ENCODE peak calls at places on chromosomes 11 and 22, in seven cellular contexts. One of them, this sample, is unnamed.

GRCh38 chr11:2135648-2136201 is 3.5 kb downstream of the IGF2 start:
- DNase-seq in chondrocyte: no peak
- DNase-seq in mucosa of descending colon: peak
- DNase-seq in A549: no peak
- DNase-seq in cardiac muscle cell: no peak
- DNase-seq in foreskin fibroblast: no peak
- DNase-seq in GM13977: no peak
- DNase-seq in this sample: no peak

GRCh38 chr11:77346906-77347603 is 45.6 kb upstream of the GDPD4 start:
- DNase-seq in GM13977: no peak
- DNase-seq in chondrocyte: no peak
- DNase-seq in mucosa of descending colon: no peak
- DNase-seq in foreskin fibroblast: peak
- DNase-seq in cardiac muscle cell: peak
- DNase-seq in A549: no peak
- DNase-seq in this sample: no peak

GRCh38 chr11:62124186-62125113 is 639 bp downstream of the INCENP start:
- DNase-seq in mucosa of descending colon: no peak
- DNase-seq in GM13977: peak
- DNase-seq in foreskin fibroblast: peak
- DNase-seq in A549: peak
- DNase-seq in cardiac muscle cell: peak
- DNase-seq in chondrocyte: peak
- DNase-seq in this sample: peak

GRCh38 chr22:36433318-36434231 is 45.8 kb upstream of the MYH9 start:
- DNase-seq in GM13977: no peak
- DNase-seq in chondrocyte: no peak
- DNase-seq in A549: no peak
- DNase-seq in cardiac muscle cell: no peak
- DNase-seq in mucosa of descending colon: peak
- DNase-seq in foreskin fibroblast: no peak
- DNase-seq in this sample: no peak

GRCh38 chr11:73308963-73309960 is 1.2 kb downstream of the ARHGEF17 start:
- DNase-seq in mucosa of descending colon: peak
- DNase-seq in foreskin fibroblast: peak
- DNase-seq in A549: peak
- DNase-seq in chondrocyte: peak
- DNase-seq in cardiac muscle cell: peak
- DNase-seq in GM13977: no peak
- DNase-seq in this sample: no peak

GRCh38 chr22:50139843-50140415 is 30.6 kb upstream of the PANX2 start:
- DNase-seq in mucosa of descending colon: no peak
- DNase-seq in chondrocyte: no peak
- DNase-seq in cardiac muscle cell: no peak
- DNase-seq in A549: no peak
- DNase-seq in foreskin fibroblast: no peak
- DNase-seq in GM13977: no peak
- DNase-seq in this sample: no peak

GRCh38 chr11:3796796-3797328 is 492 bp downstream of the NUP98 start:
- DNase-seq in foreskin fibroblast: no peak
- DNase-seq in cardiac muscle cell: no peak
- DNase-seq in chondrocyte: peak
- DNase-seq in A549: peak
- DNase-seq in GM13977: no peak
- DNase-seq in mucosa of descending colon: no peak
- DNase-seq in this sample: no peak

GRCh38 chr11:74319139-74319538 is 7.7 kb upstream of the P4HA3 start:
- DNase-seq in GM13977: no peak
- DNase-seq in mucosa of descending colon: no peak
- DNase-seq in A549: no peak
- DNase-seq in chondrocyte: no peak
- DNase-seq in foreskin fibroblast: peak
- DNase-seq in cardiac muscle cell: peak
- DNase-seq in this sample: no peak

GRCh38 chr22:23501244-23501643 is 78.8 kb downstream of the IGLL1 start:
- DNase-seq in GM13977: no peak
- DNase-seq in chondrocyte: peak
- DNase-seq in cardiac muscle cell: no peak
- DNase-seq in foreskin fibroblast: no peak
- DNase-seq in mucosa of descending colon: no peak
- DNase-seq in A549: no peak
- DNase-seq in this sample: no peak

GRCh38 chr22:49196046-49196511 is 631.6 kb downstream of the BRD1 start:
- DNase-seq in GM13977: no peak
- DNase-seq in chondrocyte: no peak
- DNase-seq in mucosa of descending colon: no peak
- DNase-seq in A549: no peak
- DNase-seq in cardiac muscle cell: no peak
- DNase-seq in foreskin fibroblast: no peak
- DNase-seq in this sample: no peak

GRCh38 chr11:23732026-23732425 is 764.8 kb upstream of the LUZP2 start:
- DNase-seq in mucosa of descending colon: no peak
- DNase-seq in cardiac muscle cell: no peak
- DNase-seq in A549: no peak
- DNase-seq in foreskin fibroblast: peak
- DNase-seq in chondrocyte: no peak
- DNase-seq in GM13977: no peak
- DNase-seq in this sample: no peak

GRCh38 chr11:65391007-65391406 is 4.6 kb downstream of the FRMD8 start:
- DNase-seq in chondrocyte: no peak
- DNase-seq in foreskin fibroblast: peak
- DNase-seq in mucosa of descending colon: peak
- DNase-seq in A549: peak
- DNase-seq in GM13977: no peak
- DNase-seq in cardiac muscle cell: peak
- DNase-seq in this sample: no peak

GRCh38 chr11:66362481-66363147 is 8.9 kb downstream of the SLC29A2 start:
- DNase-seq in A549: no peak
- DNase-seq in cardiac muscle cell: no peak
- DNase-seq in chondrocyte: no peak
- DNase-seq in GM13977: no peak
- DNase-seq in mucosa of descending colon: no peak
- DNase-seq in foreskin fibroblast: no peak
- DNase-seq in this sample: no peak

GRCh38 chr11:13205446-13205845 is 72.1 kb upstream of the BMAL1 start:
- DNase-seq in chondrocyte: no peak
- DNase-seq in GM13977: no peak
- DNase-seq in cardiac muscle cell: no peak
- DNase-seq in foreskin fibroblast: peak
- DNase-seq in A549: no peak
- DNase-seq in mucosa of descending colon: no peak
- DNase-seq in this sample: no peak

GRCh38 chr22:25933158-25933788 is 191.3 kb downstream of the MYO18B start:
- DNase-seq in GM13977: no peak
- DNase-seq in cardiac muscle cell: no peak
- DNase-seq in A549: no peak
- DNase-seq in chondrocyte: no peak
- DNase-seq in mucosa of descending colon: no peak
- DNase-seq in foreskin fibroblast: no peak
- DNase-seq in this sample: no peak
- TF ChIP-seq CTCF in GM13977: no peak
- TF ChIP-seq CTCF in cardiac muscle cell: no peak
- TF ChIP-seq CTCF in A549: no peak
- TF ChIP-seq CTCF in chondrocyte: no peak
- TF ChIP-seq CTCF in mucosa of descending colon: no peak
- TF ChIP-seq CTCF in foreskin fibroblast: no peak
- TF ChIP-seq CTCF in this sample: no peak

GRCh38 chr11:11463397-11463796 is 110.3 kb upstream of the CSNK2A3 start:
- DNase-seq in mucosa of descending colon: no peak
- DNase-seq in GM13977: no peak
- DNase-seq in A549: no peak
- DNase-seq in chondrocyte: no peak
- DNase-seq in cardiac muscle cell: no peak
- DNase-seq in foreskin fibroblast: peak
- DNase-seq in this sample: no peak

GRCh38 chr11:11467278-11467677 is 114.2 kb upstream of the CSNK2A3 start:
- DNase-seq in A549: no peak
- DNase-seq in mucosa of descending colon: no peak
- DNase-seq in GM13977: no peak
- DNase-seq in chondrocyte: no peak
- DNase-seq in foreskin fibroblast: no peak
- DNase-seq in cardiac muscle cell: no peak
- DNase-seq in this sample: no peak

GRCh38 chr11:11465280-11465679 is 112.2 kb upstream of the CSNK2A3 start:
- DNase-seq in chondrocyte: no peak
- DNase-seq in GM13977: no peak
- DNase-seq in mucosa of descending colon: no peak
- DNase-seq in A549: no peak
- DNase-seq in cardiac muscle cell: no peak
- DNase-seq in foreskin fibroblast: no peak
- DNase-seq in this sample: no peak

GRCh38 chr11:11461473-11461872 is 108.4 kb upstream of the CSNK2A3 start:
- DNase-seq in chondrocyte: no peak
- DNase-seq in mucosa of descending colon: no peak
- DNase-seq in GM13977: no peak
- DNase-seq in cardiac muscle cell: no peak
- DNase-seq in A549: no peak
- DNase-seq in foreskin fibroblast: peak
- DNase-seq in this sample: no peak

GRCh38 chr11:11464555-11464954 is 111.5 kb upstream of the CSNK2A3 start:
- DNase-seq in foreskin fibroblast: peak
- DNase-seq in GM13977: no peak
- DNase-seq in cardiac muscle cell: peak
- DNase-seq in A549: no peak
- DNase-seq in chondrocyte: no peak
- DNase-seq in mucosa of descending colon: no peak
- DNase-seq in this sample: no peak
- TF ChIP-seq CTCF in foreskin fibroblast: no peak
- TF ChIP-seq CTCF in GM13977: no peak
- TF ChIP-seq CTCF in cardiac muscle cell: no peak
- TF ChIP-seq CTCF in A549: no peak
- TF ChIP-seq CTCF in chondrocyte: no peak
- TF ChIP-seq CTCF in mucosa of descending colon: no peak
- TF ChIP-seq CTCF in this sample: no peak

DNA sequence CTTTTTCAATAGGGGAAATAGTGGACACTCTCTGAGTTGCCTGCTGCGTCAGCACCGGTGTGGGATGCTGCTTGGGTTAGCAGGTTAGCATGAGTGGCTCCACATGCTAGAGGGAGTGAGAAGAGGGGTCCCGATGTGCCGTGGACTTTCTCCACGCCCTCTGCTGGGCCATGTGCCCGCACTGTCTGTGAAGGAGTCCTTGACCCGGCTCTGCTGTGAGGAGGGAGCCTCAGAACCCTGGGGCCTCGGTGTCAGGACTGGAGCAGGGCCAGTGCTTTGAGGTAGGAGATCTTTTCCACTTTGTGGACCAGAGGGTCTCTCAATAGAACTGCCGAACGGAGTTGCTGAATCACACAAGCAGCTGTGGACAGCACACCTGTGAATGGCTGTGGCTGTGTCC is 14.8 kb downstream of the CTTN start:
- DNase-seq in chondrocyte: peak
- DNase-seq in cardiac muscle cell: no peak
- DNase-seq in GM13977: no peak
- DNase-seq in A549: no peak
- DNase-seq in mucosa of descending colon: no peak
- DNase-seq in foreskin fibroblast: no peak
- DNase-seq in this sample: no peak
- TF ChIP-seq CTCF in chondrocyte: no peak
- TF ChIP-seq CTCF in cardiac muscle cell: no peak
- TF ChIP-seq CTCF in GM13977: no peak
- TF ChIP-seq CTCF in A549: no peak
- TF ChIP-seq CTCF in mucosa of descending colon: no peak
- TF ChIP-seq CTCF in foreskin fibroblast: no peak
- TF ChIP-seq CTCF in this sample: no peak

GRCh38 chr11:92739020-92739419 is 230.4 kb upstream of the MTNR1B start:
- DNase-seq in chondrocyte: no peak
- DNase-seq in mucosa of descending colon: no peak
- DNase-seq in cardiac muscle cell: peak
- DNase-seq in GM13977: no peak
- DNase-seq in A549: no peak
- DNase-seq in foreskin fibroblast: peak
- DNase-seq in this sample: no peak

GRCh38 chr11:92740251-92740650 is 229.2 kb upstream of the MTNR1B start:
- DNase-seq in GM13977: no peak
- DNase-seq in mucosa of descending colon: no peak
- DNase-seq in foreskin fibroblast: no peak
- DNase-seq in cardiac muscle cell: no peak
- DNase-seq in chondrocyte: no peak
- DNase-seq in A549: no peak
- DNase-seq in this sample: no peak

GRCh38 chr11:92738281-92738680 is 231.2 kb upstream of the MTNR1B start:
- DNase-seq in cardiac muscle cell: peak
- DNase-seq in mucosa of descending colon: no peak
- DNase-seq in chondrocyte: no peak
- DNase-seq in foreskin fibroblast: no peak
- DNase-seq in A549: no peak
- DNase-seq in GM13977: no peak
- DNase-seq in this sample: no peak

GRCh38 chr11:92735039-92735438 is 234.4 kb upstream of the MTNR1B start:
- DNase-seq in chondrocyte: no peak
- DNase-seq in cardiac muscle cell: peak
- DNase-seq in mucosa of descending colon: no peak
- DNase-seq in foreskin fibroblast: no peak
- DNase-seq in A549: no peak
- DNase-seq in GM13977: no peak
- DNase-seq in this sample: no peak
- TF ChIP-seq CTCF in chondrocyte: peak
- TF ChIP-seq CTCF in cardiac muscle cell: peak
- TF ChIP-seq CTCF in mucosa of descending colon: no peak
- TF ChIP-seq CTCF in foreskin fibroblast: peak
- TF ChIP-seq CTCF in A549: no peak
- TF ChIP-seq CTCF in GM13977: no peak
- TF ChIP-seq CTCF in this sample: no peak

GRCh38 chr22:27438271-27438980 is 363.1 kb downstream of the MN1 start:
- DNase-seq in cardiac muscle cell: peak
- DNase-seq in foreskin fibroblast: peak
- DNase-seq in chondrocyte: no peak
- DNase-seq in A549: no peak
- DNase-seq in GM13977: no peak
- DNase-seq in mucosa of descending colon: no peak
- DNase-seq in this sample: no peak
- TF ChIP-seq CTCF in cardiac muscle cell: no peak
- TF ChIP-seq CTCF in foreskin fibroblast: no peak
- TF ChIP-seq CTCF in chondrocyte: peak
- TF ChIP-seq CTCF in A549: no peak
- TF ChIP-seq CTCF in GM13977: no peak
- TF ChIP-seq CTCF in mucosa of descending colon: no peak
- TF ChIP-seq CTCF in this sample: no peak

This sample was measured in GM10248.